ENCODE peak calls at places on chromosomes 2 and 18, in eight cellular contexts. One of them, this sample, is unnamed.

GRCh38 chr2:121716126-121716525 is 20.5 kb downstream of the NIFK start:
- DNase-seq in uterus: no peak
- DNase-seq in tibial nerve: no peak
- DNase-seq in right lobe of liver: no peak
- DNase-seq in stomach: no peak
- DNase-seq in sigmoid colon: no peak
- DNase-seq in transverse colon: no peak
- DNase-seq in heart left ventricle: no peak
- DNase-seq in this sample: no peak

GRCh38 chr2:65128297-65129190 is 1.4 kb downstream of the RAB1A start:
- DNase-seq in uterus: peak
- DNase-seq in tibial nerve: no peak
- DNase-seq in right lobe of liver: peak
- DNase-seq in stomach: peak
- DNase-seq in sigmoid colon: no peak
- DNase-seq in transverse colon: no peak
- DNase-seq in heart left ventricle: no peak
- DNase-seq in this sample: no peak

GRCh38 chr2:20317198-20317597 is 33.4 kb downstream of the PUM2 start:
- DNase-seq in uterus: no peak
- DNase-seq in tibial nerve: no peak
- DNase-seq in right lobe of liver: no peak
- DNase-seq in stomach: no peak
- DNase-seq in sigmoid colon: no peak
- DNase-seq in transverse colon: no peak
- DNase-seq in heart left ventricle: no peak
- DNase-seq in this sample: no peak

GRCh38 chr2:101263377-101263800 is 10.7 kb downstream of the CNOT11 start:
- DNase-seq in uterus: no peak
- DNase-seq in tibial nerve: no peak
- DNase-seq in right lobe of liver: no peak
- DNase-seq in stomach: no peak
- DNase-seq in sigmoid colon: no peak
- DNase-seq in transverse colon: no peak
- DNase-seq in heart left ventricle: no peak
- DNase-seq in this sample: no peak

GRCh38 chr2:237429761-237430160 is 15.8 kb upstream of the COL6A3 start:
- DNase-seq in uterus: no peak
- DNase-seq in tibial nerve: no peak
- DNase-seq in right lobe of liver: no peak
- DNase-seq in stomach: no peak
- DNase-seq in sigmoid colon: no peak
- DNase-seq in transverse colon: no peak
- DNase-seq in heart left ventricle: no peak
- DNase-seq in this sample: no peak

GRCh38 chr2:199469514-199470360 is 12.0 kb upstream of the SATB2 start:
- DNase-seq in uterus: no peak
- DNase-seq in tibial nerve: no peak
- DNase-seq in right lobe of liver: no peak
- DNase-seq in stomach: no peak
- DNase-seq in sigmoid colon: no peak
- DNase-seq in transverse colon: peak
- DNase-seq in heart left ventricle: no peak
- DNase-seq in this sample: no peak

GRCh38 chr2:124683536-124684407 is 658.7 kb downstream of the CNTNAP5 start:
- DNase-seq in uterus: no peak
- DNase-seq in tibial nerve: no peak
- DNase-seq in right lobe of liver: no peak
- DNase-seq in stomach: no peak
- DNase-seq in sigmoid colon: no peak
- DNase-seq in transverse colon: no peak
- DNase-seq in heart left ventricle: no peak
- DNase-seq in this sample: no peak

GRCh38 chr2:54704688-54705605 is 18.5 kb upstream of the EML6 start:
- DNase-seq in uterus: no peak
- DNase-seq in tibial nerve: no peak
- DNase-seq in right lobe of liver: no peak
- DNase-seq in stomach: no peak
- DNase-seq in sigmoid colon: no peak
- DNase-seq in transverse colon: no peak
- DNase-seq in heart left ventricle: no peak
- DNase-seq in this sample: no peak

GRCh38 chr18:34224423-34225217 is at the start of gene NOL4:
- DNase-seq in uterus: peak
- DNase-seq in tibial nerve: no peak
- DNase-seq in right lobe of liver: peak
- DNase-seq in stomach: peak
- DNase-seq in sigmoid colon: peak
- DNase-seq in transverse colon: peak
- DNase-seq in heart left ventricle: peak
- DNase-seq in this sample: no peak

GRCh38 chr2:238290079-238290478 is 1.7 kb upstream of the PER2 start:
- DNase-seq in uterus: peak
- DNase-seq in tibial nerve: no peak
- DNase-seq in right lobe of liver: no peak
- DNase-seq in stomach: peak
- DNase-seq in sigmoid colon: peak
- DNase-seq in transverse colon: peak
- DNase-seq in heart left ventricle: peak
- DNase-seq in this sample: no peak

GRCh38 chr2:95031076-95031725 is 5.7 kb downstream of the MAL start:
- DNase-seq in uterus: no peak
- DNase-seq in tibial nerve: no peak
- DNase-seq in right lobe of liver: no peak
- DNase-seq in stomach: no peak
- DNase-seq in sigmoid colon: no peak
- DNase-seq in transverse colon: no peak
- DNase-seq in heart left ventricle: no peak
- DNase-seq in this sample: no peak

GRCh38 chr2:128451084-128451483 is 132.4 kb upstream of the HS6ST1 start:
- DNase-seq in uterus: peak
- DNase-seq in tibial nerve: no peak
- DNase-seq in right lobe of liver: peak
- DNase-seq in stomach: peak
- DNase-seq in sigmoid colon: peak
- DNase-seq in transverse colon: no peak
- DNase-seq in heart left ventricle: no peak
- DNase-seq in this sample: no peak

GRCh38 chr2:35462226-35462983 is 893.2 kb upstream of the CRIM1 start:
- DNase-seq in uterus: no peak
- DNase-seq in tibial nerve: no peak
- DNase-seq in right lobe of liver: no peak
- DNase-seq in stomach: no peak
- DNase-seq in sigmoid colon: no peak
- DNase-seq in transverse colon: no peak
- DNase-seq in heart left ventricle: no peak
- DNase-seq in this sample: no peak

GRCh38 chr2:42868874-42869273 is 76.5 kb upstream of the HAAO start:
- DNase-seq in uterus: no peak
- DNase-seq in tibial nerve: no peak
- DNase-seq in right lobe of liver: no peak
- DNase-seq in stomach: no peak
- DNase-seq in sigmoid colon: no peak
- DNase-seq in transverse colon: no peak
- DNase-seq in heart left ventricle: no peak
- DNase-seq in this sample: no peak

GRCh38 chr2:188314314-188315054 is 22.8 kb downstream of the GULP1 start:
- DNase-seq in uterus: no peak
- DNase-seq in tibial nerve: no peak
- DNase-seq in right lobe of liver: no peak
- DNase-seq in stomach: no peak
- DNase-seq in sigmoid colon: no peak
- DNase-seq in transverse colon: no peak
- DNase-seq in heart left ventricle: no peak
- DNase-seq in this sample: no peak

GRCh38 chr18:35861367-35862114 is 110.9 kb upstream of the RMP24 start:
- DNase-seq in uterus: no peak
- DNase-seq in tibial nerve: no peak
- DNase-seq in right lobe of liver: no peak
- DNase-seq in stomach: no peak
- DNase-seq in sigmoid colon: no peak
- DNase-seq in transverse colon: no peak
- DNase-seq in heart left ventricle: peak
- DNase-seq in this sample: no peak

GRCh38 chr2:231383701-231384435 is 11.6 kb upstream of the B3GNT7 start:
- DNase-seq in uterus: no peak
- DNase-seq in tibial nerve: no peak
- DNase-seq in right lobe of liver: no peak
- DNase-seq in stomach: no peak
- DNase-seq in sigmoid colon: no peak
- DNase-seq in transverse colon: peak
- DNase-seq in heart left ventricle: no peak
- DNase-seq in this sample: no peak

GRCh38 chr2:143615617-143616016 is 486.4 kb downstream of the ARHGAP15 start:
- DNase-seq in uterus: no peak
- DNase-seq in tibial nerve: no peak
- DNase-seq in right lobe of liver: no peak
- DNase-seq in stomach: no peak
- DNase-seq in sigmoid colon: no peak
- DNase-seq in transverse colon: no peak
- DNase-seq in heart left ventricle: no peak
- DNase-seq in this sample: no peak

GRCh38 chr2:165382362-165382761 is 87.1 kb upstream of the CSRNP3 start:
- DNase-seq in uterus: no peak
- DNase-seq in tibial nerve: no peak
- DNase-seq in right lobe of liver: no peak
- DNase-seq in stomach: no peak
- DNase-seq in sigmoid colon: no peak
- DNase-seq in transverse colon: no peak
- DNase-seq in heart left ventricle: no peak
- DNase-seq in this sample: no peak

GRCh38 chr2:238306680-238306998 is 13.7 kb upstream of the TRAF3IP1 start:
- DNase-seq in uterus: no peak
- DNase-seq in tibial nerve: no peak
- DNase-seq in right lobe of liver: peak
- DNase-seq in stomach: no peak
- DNase-seq in sigmoid colon: peak
- DNase-seq in transverse colon: no peak
- DNase-seq in heart left ventricle: no peak
- DNase-seq in this sample: no peak

GRCh38 chr18:63708650-63709049 is 5.9 kb downstream of the SERPINB11 start:
- DNase-seq in uterus: no peak
- DNase-seq in tibial nerve: no peak
- DNase-seq in right lobe of liver: no peak
- DNase-seq in stomach: no peak
- DNase-seq in sigmoid colon: no peak
- DNase-seq in transverse colon: no peak
- DNase-seq in heart left ventricle: no peak
- DNase-seq in this sample: no peak

GRCh38 chr2:108941767-108942166 is 47.3 kb downstream of the EDAR start:
- DNase-seq in uterus: no peak
- DNase-seq in tibial nerve: no peak
- DNase-seq in right lobe of liver: no peak
- DNase-seq in stomach: no peak
- DNase-seq in sigmoid colon: no peak
- DNase-seq in transverse colon: no peak
- DNase-seq in heart left ventricle: no peak
- DNase-seq in this sample: no peak

GRCh38 chr2:234446404-234447076 is 50.3 kb downstream of the ARL4C start:
- DNase-seq in uterus: peak
- DNase-seq in tibial nerve: peak
- DNase-seq in right lobe of liver: peak
- DNase-seq in stomach: peak
- DNase-seq in sigmoid colon: peak
- DNase-seq in transverse colon: peak
- DNase-seq in heart left ventricle: peak
- DNase-seq in this sample: no peak
- TF ChIP-seq POLR2A in uterus: no peak
- TF ChIP-seq POLR2A in tibial nerve: peak
- TF ChIP-seq POLR2A in right lobe of liver: peak
- TF ChIP-seq POLR2A in stomach: no peak
- TF ChIP-seq POLR2A in sigmoid colon: no peak
- TF ChIP-seq POLR2A in transverse colon: peak
- TF ChIP-seq POLR2A in heart left ventricle: no peak
- TF ChIP-seq POLR2A in this sample: no peak

GRCh38 chr2:61538179-61538919 is at the start of gene XPO1:
- DNase-seq in uterus: peak
- DNase-seq in tibial nerve: peak
- DNase-seq in right lobe of liver: peak
- DNase-seq in stomach: peak
- DNase-seq in sigmoid colon: peak
- DNase-seq in transverse colon: peak
- DNase-seq in heart left ventricle: peak
- DNase-seq in this sample: peak
- H3K4me3 ChIP-seq in uterus: peak
- H3K4me3 ChIP-seq in tibial nerve: peak
- H3K4me3 ChIP-seq in right lobe of liver: peak
- H3K4me3 ChIP-seq in stomach: peak
- H3K4me3 ChIP-seq in sigmoid colon: peak
- H3K4me3 ChIP-seq in transverse colon: peak
- H3K4me3 ChIP-seq in heart left ventricle: peak
- H3K4me3 ChIP-seq in this sample: peak

DNA sequence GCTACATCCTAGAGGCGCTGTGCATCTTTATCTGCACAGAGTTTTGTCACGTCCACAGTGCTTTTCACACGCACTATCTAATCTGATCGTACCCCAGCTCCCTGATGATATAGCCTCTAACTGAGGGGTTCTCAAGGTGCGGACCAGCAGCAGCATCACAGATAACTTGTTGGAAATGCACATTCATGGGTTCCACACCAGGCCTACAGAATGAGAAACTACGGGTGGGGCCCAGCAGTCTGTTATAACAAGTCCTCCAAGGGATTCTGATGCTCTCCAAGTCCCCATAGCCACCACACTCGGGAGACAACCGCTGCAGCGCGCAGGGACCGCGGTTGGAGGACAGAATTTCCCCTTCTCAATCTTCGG is 759 bp upstream of the BZW1 start:
- DNase-seq in uterus: no peak
- DNase-seq in tibial nerve: peak
- DNase-seq in right lobe of liver: no peak
- DNase-seq in stomach: no peak
- DNase-seq in sigmoid colon: no peak
- DNase-seq in transverse colon: no peak
- DNase-seq in heart left ventricle: no peak
- DNase-seq in this sample: no peak
- TF ChIP-seq POLR2A in uterus: no peak
- TF ChIP-seq POLR2A in tibial nerve: no peak
- TF ChIP-seq POLR2A in right lobe of liver: no peak
- TF ChIP-seq POLR2A in stomach: no peak
- TF ChIP-seq POLR2A in sigmoid colon: no peak
- TF ChIP-seq POLR2A in transverse colon: no peak
- TF ChIP-seq POLR2A in heart left ventricle: no peak
- TF ChIP-seq POLR2A in this sample: no peak

DNA sequence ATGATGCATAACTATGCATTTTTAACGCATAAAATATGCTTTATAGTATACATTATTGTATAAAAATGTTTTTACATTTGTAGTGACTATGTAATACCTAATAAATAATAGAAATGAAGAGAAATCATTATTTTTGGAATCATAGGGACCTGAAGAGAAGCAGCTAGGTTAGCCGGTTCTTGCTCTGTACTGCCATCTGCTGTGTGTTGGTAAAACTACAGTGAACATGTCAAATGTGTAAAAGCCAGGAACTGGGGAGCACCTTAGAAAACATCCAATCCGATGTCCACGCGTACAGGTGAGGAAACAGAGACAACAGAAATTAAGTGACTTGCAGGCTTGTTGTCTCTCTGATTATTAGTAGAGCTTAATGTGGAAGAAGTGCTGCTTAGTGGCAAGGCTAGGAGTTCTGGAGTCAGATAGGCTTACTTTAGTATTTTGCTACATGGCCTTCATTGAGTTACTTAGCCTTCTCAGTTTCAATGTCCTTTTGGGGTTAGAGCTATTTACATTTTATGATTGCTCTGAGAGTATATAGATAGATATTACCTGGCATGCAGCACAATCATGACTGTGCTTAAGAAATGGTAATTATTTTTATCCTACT is 386.5 kb downstream of the DLGAP1 start:
- DNase-seq in uterus: no peak
- DNase-seq in tibial nerve: no peak
- DNase-seq in right lobe of liver: peak
- DNase-seq in stomach: no peak
- DNase-seq in sigmoid colon: no peak
- DNase-seq in transverse colon: peak
- DNase-seq in heart left ventricle: no peak
- DNase-seq in this sample: no peak
- H3K4me3 ChIP-seq in uterus: no peak
- H3K4me3 ChIP-seq in tibial nerve: no peak
- H3K4me3 ChIP-seq in right lobe of liver: no peak
- H3K4me3 ChIP-seq in stomach: no peak
- H3K4me3 ChIP-seq in sigmoid colon: no peak
- H3K4me3 ChIP-seq in transverse colon: no peak
- H3K4me3 ChIP-seq in heart left ventricle: no peak
- H3K4me3 ChIP-seq in this sample: no peak

This sample was measured in ovary.